ENCODE peak calls at places on chromosome 10, in ten cellular contexts. One of them, this sample, is unnamed.

GRCh38 chr10:73591935-73592699 is 975 bp upstream of the USP54 start:
- DNase-seq in H9: peak
- DNase-seq in NCI-H1417: peak
- DNase-seq in brain microvascular endothelial cell: peak
- DNase-seq in chondrocyte: no peak
- DNase-seq in ACHN: peak
- DNase-seq in NCI-H1436 treated with DMSO at 0.1 percent for 48 hours: peak
- DNase-seq in uterus: peak
- DNase-seq in OCI-LY7: peak
- DNase-seq in Caki2: peak
- DNase-seq in this sample: peak

GRCh38 chr10:104666106-104666505 is 25.0 kb downstream of the SORCS3 start:
- DNase-seq in H9: no peak
- DNase-seq in NCI-H1417: no peak
- DNase-seq in brain microvascular endothelial cell: no peak
- DNase-seq in chondrocyte: no peak
- DNase-seq in ACHN: no peak
- DNase-seq in NCI-H1436 treated with DMSO at 0.1 percent for 48 hours: no peak
- DNase-seq in uterus: no peak
- DNase-seq in OCI-LY7: no peak
- DNase-seq in Caki2: no peak
- DNase-seq in this sample: no peak

GRCh38 chr10:126387931-126388911 is at the start of gene ADAM12:
- DNase-seq in H9: peak
- DNase-seq in NCI-H1417: no peak
- DNase-seq in brain microvascular endothelial cell: peak
- DNase-seq in chondrocyte: no peak
- DNase-seq in ACHN: peak
- DNase-seq in NCI-H1436 treated with DMSO at 0.1 percent for 48 hours: no peak
- DNase-seq in uterus: peak
- DNase-seq in OCI-LY7: no peak
- DNase-seq in Caki2: peak
- DNase-seq in this sample: no peak

GRCh38 chr10:46069771-46070463 is 23.8 kb upstream of the MSMB start:
- DNase-seq in H9: no peak
- DNase-seq in NCI-H1417: no peak
- DNase-seq in brain microvascular endothelial cell: no peak
- DNase-seq in chondrocyte: no peak
- DNase-seq in ACHN: no peak
- DNase-seq in NCI-H1436 treated with DMSO at 0.1 percent for 48 hours: no peak
- DNase-seq in uterus: no peak
- DNase-seq in OCI-LY7: no peak
- DNase-seq in Caki2: no peak
- DNase-seq in this sample: no peak

GRCh38 chr10:1209355-1209979 is 153.3 kb downstream of the WDR37 start:
- DNase-seq in H9: peak
- DNase-seq in NCI-H1417: no peak
- DNase-seq in brain microvascular endothelial cell: no peak
- DNase-seq in chondrocyte: peak
- DNase-seq in ACHN: no peak
- DNase-seq in NCI-H1436 treated with DMSO at 0.1 percent for 48 hours: no peak
- DNase-seq in uterus: no peak
- DNase-seq in OCI-LY7: no peak
- DNase-seq in Caki2: no peak
- DNase-seq in this sample: no peak

GRCh38 chr10:13340626-13341370 is 7.3 kb downstream of the SEPHS1 start:
- DNase-seq in H9: no peak
- DNase-seq in NCI-H1417: no peak
- DNase-seq in brain microvascular endothelial cell: no peak
- DNase-seq in chondrocyte: no peak
- DNase-seq in ACHN: no peak
- DNase-seq in NCI-H1436 treated with DMSO at 0.1 percent for 48 hours: no peak
- DNase-seq in uterus: no peak
- DNase-seq in OCI-LY7: peak
- DNase-seq in Caki2: no peak
- DNase-seq in this sample: no peak

GRCh38 chr10:47040041-47040491 is 128.8 kb downstream of the PTPN20 start:
- DNase-seq in H9: no peak
- DNase-seq in NCI-H1417: no peak
- DNase-seq in brain microvascular endothelial cell: no peak
- DNase-seq in chondrocyte: peak
- DNase-seq in ACHN: no peak
- DNase-seq in NCI-H1436 treated with DMSO at 0.1 percent for 48 hours: no peak
- DNase-seq in uterus: no peak
- DNase-seq in OCI-LY7: no peak
- DNase-seq in Caki2: no peak
- DNase-seq in this sample: no peak

GRCh38 chr10:17229717-17229966 is 1.6 kb downstream of the VIM start:
- DNase-seq in H9: peak
- DNase-seq in NCI-H1417: no peak
- DNase-seq in brain microvascular endothelial cell: peak
- DNase-seq in chondrocyte: no peak
- DNase-seq in ACHN: no peak
- DNase-seq in NCI-H1436 treated with DMSO at 0.1 percent for 48 hours: no peak
- DNase-seq in uterus: no peak
- DNase-seq in OCI-LY7: no peak
- DNase-seq in Caki2: no peak
- DNase-seq in this sample: no peak

GRCh38 chr10:47246409-47247189 is 53.4 kb upstream of the GDF10 start:
- DNase-seq in H9: peak
- DNase-seq in NCI-H1417: no peak
- DNase-seq in brain microvascular endothelial cell: no peak
- DNase-seq in chondrocyte: no peak
- DNase-seq in ACHN: no peak
- DNase-seq in NCI-H1436 treated with DMSO at 0.1 percent for 48 hours: no peak
- DNase-seq in uterus: no peak
- DNase-seq in OCI-LY7: no peak
- DNase-seq in Caki2: no peak
- DNase-seq in this sample: no peak

GRCh38 chr10:3534433-3534832 is 250.6 kb downstream of the KLF6 start:
- DNase-seq in H9: no peak
- DNase-seq in NCI-H1417: no peak
- DNase-seq in brain microvascular endothelial cell: peak
- DNase-seq in chondrocyte: no peak
- DNase-seq in ACHN: no peak
- DNase-seq in NCI-H1436 treated with DMSO at 0.1 percent for 48 hours: no peak
- DNase-seq in uterus: no peak
- DNase-seq in OCI-LY7: no peak
- DNase-seq in Caki2: no peak
- DNase-seq in this sample: no peak